ENCODE peak calls at places on chromosomes 12 and 14, in four cellular contexts. G is Karpas-422, I is AG10803, V is NCI-H1092. B is an unnamed sample.

GRCh38 chr14:105138021-105138541 is 30.5 kb downstream of the JAG2 start:
- DNase-seq in I (no peak), G (no peak), V (no peak), B (no peak)

GRCh38 chr14:21852061-21852664 is 178.5 kb upstream of the OR4E1 start:
- DNase-seq in V (no peak), I (no peak), G (peak), B (no peak)

GRCh38 chr12:114425031-114425626 is 19.2 kb upstream of the TBX5 start:
- DNase-seq in I (peak), G (no peak), V (no peak), B (no peak)

GRCh38 chr12:61385771-61386170 is 874.4 kb upstream of the USP15 start:
- DNase-seq in G (no peak), V (no peak), I (no peak), B (no peak)

GRCh38 chr14:78254911-78255431 is 84.8 kb downstream of the NRXN3 start:
- DNase-seq in I (peak), G (no peak), V (peak), B (no peak)

GRCh38 chr14:36094963-36095362 is 81.6 kb downstream of the PTCSC3 start:
- DNase-seq in G (no peak), V (no peak), I (no peak), B (no peak)

GRCh38 chr12:27866382-27867101 is 86.5 kb upstream of the MANSC4 start:
- DNase-seq in I (peak), V (no peak), G (no peak), B (no peak)

GRCh38 chr14:104091927-104092771 is 6.6 kb downstream of the ASPG start:
- DNase-seq in V (no peak), I (no peak), G (no peak), B (no peak)

GRCh38 chr12:12508612-12509011 is 54.1 kb downstream of the DUSP16 start:
- DNase-seq in G (no peak), I (peak), V (no peak), B (no peak)

GRCh38 chr14:43896044-43896443 is 611.0 kb downstream of the FSCB start:
- DNase-seq in I (no peak), G (no peak), V (no peak), B (no peak)

GRCh38 chr12:94109154-94109553 is 39.2 kb upstream of the PLXNC1 start:
- DNase-seq in V (no peak), I (peak), G (no peak), B (no peak)

GRCh38 chr14:66708262-66708661 is 200.3 kb downstream of the GPHN start:
- DNase-seq in I (no peak), V (no peak), G (no peak), B (no peak)

GRCh38 chr12:53998900-53999236 is 1.1 kb upstream of the HOXC9 start:
- DNase-seq in V (no peak), G (no peak), I (no peak), B (no peak)

GRCh38 chr12:9329019-9329418 is 120.8 kb upstream of the PZP start:
- DNase-seq in V (no peak), G (no peak), I (no peak), B (no peak)

GRCh38 chr14:77491056-77491455 is 7.6 kb downstream of the ISM2 start:
- DNase-seq in V (no peak), I (no peak), G (no peak), B (no peak)

GRCh38 chr14:58637391-58638230 is at the start of gene DACT1:
- DNase-seq in G (peak), V (no peak), I (peak), B (no peak)

GRCh38 chr12:3533703-3534386 is 42.8 kb downstream of the PRMT8 start:
- DNase-seq in V (peak), G (no peak), I (no peak), B (no peak)

GRCh38 chr12:113388351-113388750 is 15.3 kb downstream of the SDS start:
- DNase-seq in I (no peak), V (no peak), G (no peak), B (no peak)

GRCh38 chr12:112370868-112371510 is 11.2 kb downstream of the HECTD4 start:
- DNase-seq in I (no peak), G (peak), V (no peak), B (no peak)

GRCh38 chr12:106179086-106179485 is 40.3 kb upstream of the NUAK1 start:
- DNase-seq in G (no peak), V (peak), I (peak), B (no peak)

GRCh38 chr14:100586520-100587247 is 533 bp downstream of the BEGAIN start:
- DNase-seq in G (no peak), V (no peak), I (no peak), B (no peak)

GRCh38 chr14:100201701-100202100 is 37.2 kb upstream of the YY1 start:
- DNase-seq in V (no peak), I (no peak), G (no peak), B (no peak)

GRCh38 chr14:69483765-69484443 is 624 bp upstream of the PLEKHD1 start:
- DNase-seq in G (no peak), I (peak), V (no peak), B (no peak)

B was measured in SIG-M5.